ENCODE peak calls at places on chromosomes 13 and 19, in six cellular contexts. Y is adrenal gland; F is activated CD4-positive, alpha-beta T cell treated with anti-CD3 and anti-CD28 coated beads, Interleukin-2, amount 10 ng/mL, durations not matched to agents 24 days and 14 days; X is neural crest cell; N is hypothalamus; O is WERI-Rb-1. L is an unnamed sample.

GRCh38 chr19:41376998-41377365 is 649 bp downstream of the TMEM91 start:
- DNase-seq in X (no peak), O (no peak), N (no peak), Y (no peak), F (no peak), L (no peak)

GRCh38 chr13:110869805-110870706 is 44.8 kb downstream of the ANKRD10 start:
- DNase-seq in X (no peak), O (no peak), Y (peak; percentile 99), N (no peak), F (no peak), L (peak; percentile 63)

GRCh38 chr19:23054456-23054855 is 51.5 kb upstream of the ZNF728 start:
- DNase-seq in O (no peak), Y (no peak), N (no peak), X (no peak), F (no peak), L (no peak)

GRCh38 chr13:27476943-27477681 is 26.7 kb upstream of the MTIF3 start:
- DNase-seq in N (no peak), O (no peak), Y (no peak), F (no peak), X (no peak), L (no peak)

GRCh38 chr13:40190656-40191100 is 475.8 kb downstream of the FOXO1 start:
- DNase-seq in F (peak; percentile 90), X (peak; percentile 36), O (peak; percentile 36), Y (peak; percentile 78), N (no peak), L (peak; percentile 80)

GRCh38 chr19:49453757-49454248 is 778 bp downstream of the ALDH16A1 start:
- DNase-seq in O (no peak), F (no peak), X (no peak), N (no peak), Y (no peak), L (no peak)

GRCh38 chr13:110971486-110971885 is 56.6 kb upstream of the ANKRD10 start:
- DNase-seq in F (no peak), N (no peak), Y (no peak), X (no peak), O (no peak), L (no peak)

GRCh38 chr13:98221234-98221633 is 44.2 kb upstream of the RNF113B start:
- DNase-seq in Y (no peak), F (no peak), O (no peak), X (no peak), N (no peak), L (no peak)

GRCh38 chr19:53907193-53907581 is 1.9 kb upstream of the CACNG7 start:
- DNase-seq in F (no peak), X (no peak), N (no peak), O (no peak), Y (no peak), L (no peak)